ENCODE peak calls at places on chromosomes 13 and 19, in four cellular contexts. U, A, E and P are unnamed samples.

GRCh38 chr19:1469936-1470863 is 8.8 kb downstream of the C19orf25 start:
- DNase-seq in U (peak), A (no peak), E (no peak), P (no peak)

GRCh38 chr19:39196860-39197562 is at the start of gene NCCRP1:
- DNase-seq in U (no peak), A (no peak), E (no peak), P (no peak)

GRCh38 chr19:14770136-14770535 is 8.2 kb downstream of the ADGRE2 start:
- DNase-seq in U (no peak), A (no peak), E (no peak), P (no peak)

GRCh38 chr13:27379694-27380596 is 44.5 kb upstream of the GTF3A start:
- DNase-seq in U (peak), A (peak), E (no peak), P (peak)

GRCh38 chr19:51690359-51691121 is 2.6 kb upstream of the SPACA6 start:
- DNase-seq in U (peak), A (peak), E (no peak), P (peak)

GRCh38 chr13:74218291-74218690 is 84.1 kb upstream of the KLF12 start:
- DNase-seq in U (no peak), A (no peak), E (no peak), P (no peak)

GRCh38 chr19:10805075-10805757 is 30.8 kb downstream of the TMED1 start:
- DNase-seq in U (no peak), A (no peak), E (no peak), P (no peak)

GRCh38 chr13:89457977-89458376 is 1786.8 kb downstream of the SLITRK5 start:
- DNase-seq in U (no peak), A (peak), E (no peak), P (no peak)

GRCh38 chr19:36488816-36489138 is 584 bp downstream of the ZNF566 start:
- DNase-seq in U (no peak), A (no peak), E (no peak), P (peak)

GRCh38 chr19:34482380-34483250 is 1.1 kb downstream of the WTIP start:
- DNase-seq in U (no peak), A (peak), E (no peak), P (no peak)

GRCh38 chr19:33304760-33305647 is 2.7 kb upstream of the CEBPA start:
- DNase-seq in U (no peak), A (no peak), E (no peak), P (no peak)

GRCh38 chr13:98445340-98446233 is 131.3 kb downstream of the STK24 start:
- DNase-seq in U (peak), A (peak), E (no peak), P (peak)

GRCh38 chr19:38693380-38694223 is 46.2 kb downstream of the ACTN4 start:
- DNase-seq in U (no peak), A (peak), E (no peak), P (no peak)

GRCh38 chr19:47324502-47324901 is 7.5 kb upstream of the C5AR2 start:
- DNase-seq in U (peak), A (no peak), E (no peak), P (no peak)

GRCh38 chr19:49654581-49654980 is 11.1 kb downstream of the IRF3 start:
- DNase-seq in U (no peak), A (no peak), E (no peak), P (no peak)

GRCh38 chr13:37899753-37900152 is 30.2 kb upstream of the TRPC4 start:
- DNase-seq in U (no peak), A (peak), E (no peak), P (no peak)

GRCh38 chr13:23506071-23506820 is 64.0 kb upstream of the TNFRSF19 start:
- DNase-seq in U (no peak), A (no peak), E (no peak), P (no peak)